ENCODE peak calls at places on chromosomes 5 and 9, in four cellular contexts. I, A, K and W are unnamed samples.

GRCh38 chr9:32404402-32404801 is 20.0 kb downstream of the ACO1 start:
- DNase-seq in I (no peak), A (no peak), K (no peak), W (no peak)

GRCh38 chr9:4691794-4692193 is 12.4 kb downstream of the CDC37L1 start:
- DNase-seq in I (peak; percentile 78), A (no peak), K (no peak), W (no peak)

GRCh38 chr9:120014751-120015235 is 565.2 kb downstream of the CDK5RAP2 start:
- DNase-seq in I (no peak), A (no peak), K (no peak), W (no peak)

GRCh38 chr9:94949330-94949729 is 222.8 kb downstream of the AOPEP start:
- DNase-seq in I (no peak), A (no peak), K (no peak), W (peak; percentile 49)

GRCh38 chr5:43437062-43437660 is 25.0 kb upstream of the CCL28 start:
- DNase-seq in I (no peak), A (no peak), K (no peak), W (no peak)

GRCh38 chr9:7313389-7313788 is 486.2 kb downstream of the DMAC1 start:
- DNase-seq in I (no peak), A (no peak), K (no peak), W (no peak)

GRCh38 chr5:140575309-140575708 is 10.7 kb downstream of the SLC35A4 start:
- DNase-seq in I (peak; percentile 26), A (no peak), K (peak; percentile 49), W (peak; percentile 57)

GRCh38 chr9:134391319-134392231 is 65.3 kb downstream of the RXRA start:
- DNase-seq in I (no peak), A (no peak), K (no peak), W (no peak)

GRCh38 chr9:16214677-16215076 is 655.8 kb downstream of the BNC2 start:
- DNase-seq in I (no peak), A (no peak), K (no peak), W (no peak)

GRCh38 chr5:36066540-36067210 is at the start of gene UGT3A2:
- DNase-seq in I (no peak), A (peak; percentile 86), K (peak; percentile 96), W (peak; percentile 96)

GRCh38 chr9:81052846-81053245 is 636.5 kb downstream of the TLE1 start:
- DNase-seq in I (peak; percentile 71), A (no peak), K (no peak), W (no peak)

GRCh38 chr9:14412778-14413177 is 98.8 kb upstream of the NFIB start:
- DNase-seq in I (no peak), A (no peak), K (no peak), W (no peak)

GRCh38 chr9:4435197-4435596 is 55.1 kb upstream of the SLC1A1 start:
- DNase-seq in I (peak; percentile 23), A (no peak), K (no peak), W (peak; percentile 71)

DNA sequence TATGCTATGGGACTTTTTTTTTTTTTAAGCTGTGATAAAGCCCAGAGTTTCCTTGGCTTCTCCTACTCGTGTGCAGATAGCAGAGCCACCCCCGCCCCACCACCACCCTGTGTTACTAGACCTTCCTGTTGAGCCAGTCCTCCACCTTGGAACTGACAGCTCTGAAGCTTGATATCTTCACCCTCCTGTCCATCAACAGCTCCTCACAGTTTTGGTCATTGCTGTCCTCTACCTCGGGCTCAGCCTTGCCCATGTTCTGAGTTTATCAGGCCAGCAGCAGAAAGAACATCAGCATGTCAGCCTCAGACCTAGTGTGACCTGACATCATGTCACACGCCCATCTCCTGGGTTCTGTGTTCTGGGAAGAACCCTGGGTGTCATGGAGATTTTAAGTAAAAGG is 167.1 kb upstream of the RAI14 start:
- DNase-seq in I (no peak), A (peak; percentile 33), K (peak; percentile 16), W (no peak)
- H3K56ac ChIP-seq in I (no peak overlapping the region), A (no peak overlapping the region), K (no peak overlapping the region), W (no peak overlapping the region)

DNA sequence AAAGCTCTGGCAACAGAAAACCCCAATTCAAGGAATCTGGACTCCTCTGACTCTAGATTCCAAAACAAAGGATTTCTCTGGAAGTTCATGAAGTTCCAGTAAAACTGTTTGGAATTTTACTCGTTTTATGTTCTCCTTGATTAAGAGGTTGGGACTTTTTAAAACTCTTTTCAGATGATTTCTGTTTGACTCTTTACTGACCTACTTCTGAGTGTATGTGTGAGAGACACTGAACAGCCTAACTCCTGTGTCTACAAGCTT is 64.8 kb downstream of the GNA14 start:
- DNase-seq in I (no peak), A (no peak), K (no peak), W (no peak)
- H3K4me2 ChIP-seq in I (no peak overlapping the region), A (no peak overlapping the region), K (no peak overlapping the region), W (no peak overlapping the region)

GRCh38 chr9:92603100-92603499 is 66.8 kb downstream of the IPPK start:
- DNase-seq in I (no peak), A (no peak), K (no peak), W (no peak)

GRCh38 chr9:92600742-92601261 is 65.0 kb upstream of the ECM2 start:
- DNase-seq in I (peak; percentile 74), A (no peak), K (no peak), W (no peak)

GRCh38 chr9:92603990-92604389 is 65.9 kb downstream of the IPPK start:
- DNase-seq in I (no peak), A (no peak), K (no peak), W (no peak)

GRCh38 chr9:92598382-92598781 is 62.6 kb upstream of the ECM2 start:
- DNase-seq in I (no peak), A (no peak), K (no peak), W (no peak)

GRCh38 chr9:92600075-92600741 is 64.4 kb upstream of the ECM2 start:
- DNase-seq in I (no peak), A (no peak), K (no peak), W (no peak)
- H2BK15ac ChIP-seq in I (peak overlapping the region; percentile 91), A (no peak overlapping the region), K (no peak overlapping the region), W (no peak overlapping the region)

GRCh38 chr9:2486988-2487387 is 134.6 kb upstream of the VLDLR start:
- DNase-seq in I (no peak), A (no peak), K (no peak), W (no peak)
- H3K56ac ChIP-seq in I (no peak overlapping the region), A (no peak overlapping the region), K (no peak overlapping the region), W (no peak overlapping the region)

GRCh38 chr5:132179410-132179809 is 48.2 kb downstream of the P4HA2 start:
- DNase-seq in I (no peak), A (no peak), K (no peak), W (no peak)

GRCh38 chr5:132180134-132180745 is 47.4 kb downstream of the P4HA2 start:
- DNase-seq in I (peak; percentile 74), A (no peak), K (no peak), W (peak; percentile 70)

GRCh38 chr5:132176987-132177386 is 50.7 kb downstream of the P4HA2 start:
- DNase-seq in I (peak; percentile 20), A (no peak), K (no peak), W (no peak)

GRCh38 chr5:132176543-132176945 is 51.1 kb downstream of the P4HA2 start:
- DNase-seq in I (no peak), A (no peak), K (peak; percentile 45), W (peak; percentile 41)

DNA sequence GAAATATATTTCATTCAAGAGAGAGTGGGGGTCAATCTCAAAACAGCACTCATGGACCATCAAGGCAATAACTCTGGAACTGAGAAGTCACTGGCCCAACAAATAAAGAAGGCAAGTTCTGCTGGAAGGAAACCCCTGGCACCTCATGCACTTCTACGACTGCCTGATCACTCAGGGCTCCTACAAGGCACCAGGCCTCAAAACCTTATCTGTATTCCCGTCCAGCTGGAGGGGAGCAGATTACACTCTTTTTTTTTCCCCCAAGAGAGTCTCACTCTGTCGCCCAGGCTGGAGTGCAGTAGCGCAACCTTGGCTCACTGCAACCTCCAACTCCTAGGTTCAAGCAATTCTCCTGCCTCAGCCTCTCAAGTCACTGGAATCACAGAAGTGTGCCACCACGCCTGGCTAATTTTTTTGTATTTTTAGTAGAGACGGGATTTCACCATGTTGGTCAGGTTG is 49.9 kb downstream of the P4HA2 start:
- DNase-seq in I (no peak), A (no peak), K (no peak), W (no peak)
- H3K4me2 ChIP-seq in I (no peak overlapping the region), A (no peak overlapping the region), K (no peak overlapping the region), W (no peak overlapping the region)

DNA sequence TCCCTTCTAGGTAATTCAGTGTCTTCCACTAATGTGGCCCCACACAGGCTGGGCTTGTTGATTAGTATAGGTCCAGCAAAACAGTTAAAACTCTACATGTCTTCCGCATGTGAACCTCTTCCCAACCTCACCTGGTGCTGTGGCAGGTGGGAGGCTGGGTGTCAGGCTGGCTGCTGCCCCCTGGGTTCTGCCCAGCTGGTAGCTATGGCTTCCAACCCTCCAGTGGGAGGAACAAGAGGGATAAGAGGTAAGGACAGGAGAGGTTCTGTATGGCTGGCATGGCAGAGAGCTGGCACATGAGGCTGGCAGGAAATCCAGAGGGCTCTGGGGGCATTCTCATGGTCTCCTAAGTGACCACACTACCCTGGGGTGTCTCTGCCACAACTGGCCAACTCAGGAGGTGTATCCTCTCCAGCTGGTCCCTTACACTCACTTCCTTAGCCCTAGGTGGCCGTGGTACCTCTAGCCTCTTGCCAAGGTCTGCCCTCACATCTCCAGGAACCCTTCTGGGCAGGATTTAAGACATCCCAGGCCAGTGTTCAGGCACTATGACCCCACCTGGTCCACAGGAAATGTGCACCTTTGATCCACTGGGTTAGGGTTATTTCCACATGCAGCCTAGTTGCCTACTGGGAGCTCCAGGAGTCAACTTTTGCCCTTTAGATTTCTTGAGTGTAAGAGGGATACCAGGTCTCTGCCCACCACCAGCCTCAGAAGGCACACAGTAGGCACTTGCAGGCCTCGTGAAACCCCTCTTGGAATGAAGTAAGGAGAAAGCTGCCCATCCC is 41.7 kb downstream of the AHRR start:
- DNase-seq in I (no peak), A (peak; percentile 22), K (no peak), W (no peak)
- H2BK15ac ChIP-seq in I (peak overlapping the region; percentile 2), A (no peak overlapping the region), K (no peak overlapping the region), W (no peak overlapping the region)